ENCODE peak calls at places on chromosomes 6 and 20, in six cellular contexts. C is brain microvascular endothelial cell, F is hepatocyte, I is heart right ventricle, B is fibroblast of lung, W is fibroblast of pulmonary artery. G is an unnamed sample.

GRCh38 chr6:131923356-131923755 is 27.8 kb downstream of the CCN2 start:
- DNase-seq in I (peak), W (peak), C (peak), F (peak), B (peak), G (peak)

GRCh38 chr20:54221383-54221782 is 13.5 kb downstream of the PFDN4 start:
- DNase-seq in W (peak), I (no peak), F (no peak), C (no peak), B (no peak), G (no peak)

GRCh38 chr6:1931817-1932216 is 313.6 kb downstream of the GMDS start:
- DNase-seq in I (no peak), C (no peak), F (no peak), B (no peak), W (no peak), G (no peak)

GRCh38 chr6:108165714-108166663 is at the start of gene NR2E1:
- DNase-seq in B (peak), I (no peak), C (no peak), W (no peak), F (no peak), G (peak)

GRCh38 chr6:146433881-146434741 is 109.5 kb upstream of the RAB32 start:
- DNase-seq in B (peak), F (peak), I (no peak), W (peak), C (no peak), G (peak)

GRCh38 chr6:73194744-73195143 is 30.6 kb downstream of the KHDC1L start:
- DNase-seq in C (no peak), F (no peak), B (no peak), I (no peak), W (no peak), G (no peak)

GRCh38 chr20:34364013-34364382 is 925 bp downstream of the ITCH start:
- DNase-seq in I (peak), W (peak), C (peak), B (peak), F (peak), G (peak)

GRCh38 chr20:25058051-25058796 is at the start of gene ACSS1:
- DNase-seq in B (peak), F (peak), I (peak), C (no peak), W (peak), G (peak)

GRCh38 chr20:39660251-39660650 is 698.1 kb downstream of the DHX35 start:
- DNase-seq in I (no peak), W (peak), F (no peak), B (peak), C (peak), G (peak)

GRCh38 chr6:11975353-11975977 is 36.6 kb upstream of the HIVEP1 start:
- DNase-seq in I (peak), C (no peak), F (no peak), W (no peak), B (no peak), G (no peak)

GRCh38 chr6:150681992-150682391 is 82.3 kb downstream of the PLEKHG1 start:
- DNase-seq in F (no peak), I (no peak), B (no peak), C (no peak), W (no peak), G (no peak)

GRCh38 chr6:150036081-150036480 is 10.7 kb upstream of the RAET1L start:
- DNase-seq in B (no peak), I (no peak), C (no peak), F (no peak), W (no peak), G (no peak)

GRCh38 chr6:38012573-38012972 is 193.0 kb downstream of the ZFAND3 start:
- DNase-seq in C (peak), I (no peak), F (peak), W (peak), B (peak), G (peak)

GRCh38 chr20:1897486-1897885 is 2.3 kb downstream of the SIRPA start:
- DNase-seq in B (peak), W (peak), C (no peak), F (no peak), I (no peak), G (peak)

GRCh38 chr6:14444296-14444993 is 326.9 kb downstream of the CD83 start:
- DNase-seq in W (no peak), F (no peak), B (no peak), I (no peak), C (no peak), G (no peak)

GRCh38 chr6:12148317-12148801 is 136.2 kb downstream of the HIVEP1 start:
- DNase-seq in I (no peak), W (peak), C (peak), B (peak), F (no peak), G (peak)

GRCh38 chr6:34174846-34175399 is 29.0 kb upstream of the GRM4 start:
- DNase-seq in W (no peak), I (no peak), F (no peak), C (no peak), B (no peak), G (no peak)

GRCh38 chr20:56200456-56200855 is 48.1 kb upstream of the MC3R start:
- DNase-seq in C (no peak), F (no peak), I (no peak), W (no peak), B (no peak), G (no peak)
- TF ChIP-seq CTCF in C (peak), F (no peak), I (peak), W (peak), B (no peak), G (no peak)

DNA sequence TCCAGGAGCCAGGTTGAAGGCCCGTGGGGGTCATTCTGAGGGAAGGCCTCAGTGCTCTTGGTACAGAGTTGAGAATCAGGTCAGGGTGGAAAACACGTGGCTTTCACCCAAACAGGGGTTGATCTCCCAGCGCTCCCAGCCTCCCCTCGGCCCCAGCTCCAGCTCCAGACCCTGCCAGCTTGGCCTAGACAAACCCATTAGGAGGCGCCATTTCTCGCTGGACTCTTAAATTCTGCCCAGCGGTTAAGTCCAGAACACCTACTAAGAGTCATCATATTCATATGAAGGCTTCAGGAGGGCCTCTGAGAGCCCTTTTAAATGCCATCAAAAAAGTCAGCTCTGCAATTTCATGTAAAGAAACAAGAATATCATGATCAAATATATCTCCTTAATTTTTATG is 158.0 kb upstream of the RIN2 start:
- DNase-seq in I (no peak), B (no peak), C (no peak), W (no peak), F (no peak), G (no peak)
- H3K4me3 ChIP-seq in I (no peak), B (no peak), C (no peak), W (no peak), F (no peak), G (no peak)

DNA sequence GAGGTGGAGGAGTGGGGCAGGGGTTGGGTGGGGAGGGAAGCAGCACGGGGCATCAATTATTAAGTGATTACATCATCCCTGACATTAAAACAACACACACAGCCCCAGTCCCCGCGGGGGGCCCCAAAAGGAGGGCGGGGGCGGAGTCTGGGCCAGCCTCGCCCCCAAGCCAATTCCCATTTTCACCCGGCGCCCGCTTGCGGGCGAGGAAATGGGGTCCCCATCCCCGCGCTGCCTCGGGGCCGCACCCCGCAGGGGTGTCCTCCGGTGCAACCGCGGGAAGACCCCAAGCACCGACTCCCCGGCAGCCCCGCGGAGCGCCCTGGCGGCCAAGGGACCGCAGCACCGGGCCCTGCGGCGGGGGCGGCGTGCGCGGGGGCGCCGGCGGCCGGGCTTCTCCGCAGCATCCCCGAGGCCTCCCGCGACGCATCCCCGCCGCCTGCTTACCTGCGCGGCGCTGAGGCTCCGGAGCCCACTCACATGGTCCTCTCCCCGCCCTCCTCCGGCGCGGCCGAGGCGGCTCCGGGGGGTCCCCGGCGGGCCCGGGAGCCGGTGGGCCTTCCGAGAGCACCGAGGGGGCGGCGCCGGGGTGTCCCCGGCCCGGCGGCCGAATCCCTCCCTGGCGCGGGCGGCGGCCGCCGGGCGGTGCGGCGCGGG is 603 bp downstream of the FYN start:
- DNase-seq in I (no peak), W (peak), F (peak), C (peak), B (peak), G (peak)
- TF ChIP-seq CTCF in I (no peak), W (no peak), F (no peak), C (no peak), B (no peak), G (no peak)

GRCh38 chr6:41843178-41843577 is 52.0 kb downstream of the USP49 start:
- DNase-seq in B (no peak), I (no peak), F (no peak), C (no peak), W (no peak), G (no peak)

GRCh38 chr6:41846666-41847237 is 48.4 kb downstream of the USP49 start:
- DNase-seq in C (peak), W (peak), F (peak), I (peak), B (peak), G (peak)
- H3K4me3 ChIP-seq in C (no peak), W (no peak), F (no peak), I (no peak), B (no peak), G (no peak)

DNA sequence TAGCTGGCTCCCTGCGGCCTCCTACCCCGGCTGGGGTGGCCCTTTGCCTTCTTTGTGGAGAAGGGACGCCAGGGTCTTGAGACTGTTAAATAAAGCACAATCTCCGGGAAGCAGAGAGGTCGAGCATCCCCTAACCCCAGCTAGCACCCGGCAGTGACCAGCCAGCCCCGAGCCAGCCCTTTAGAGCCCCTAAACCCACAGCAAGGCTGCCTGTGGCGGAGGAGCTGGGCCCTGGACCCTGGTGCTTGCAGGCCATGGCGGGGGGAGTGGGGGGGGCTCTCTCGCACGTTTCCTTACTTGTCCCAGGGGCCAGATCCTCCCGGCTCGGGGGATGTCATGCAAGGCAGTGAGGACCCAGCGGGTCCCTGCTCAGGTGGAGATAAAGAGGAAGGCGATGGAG is 49.2 kb upstream of the GATA5 start:
- DNase-seq in F (no peak), B (no peak), C (no peak), I (no peak), W (no peak), G (no peak)
- TF ChIP-seq CTCF in F (no peak), B (no peak), C (no peak), I (no peak), W (no peak), G (no peak)

DNA sequence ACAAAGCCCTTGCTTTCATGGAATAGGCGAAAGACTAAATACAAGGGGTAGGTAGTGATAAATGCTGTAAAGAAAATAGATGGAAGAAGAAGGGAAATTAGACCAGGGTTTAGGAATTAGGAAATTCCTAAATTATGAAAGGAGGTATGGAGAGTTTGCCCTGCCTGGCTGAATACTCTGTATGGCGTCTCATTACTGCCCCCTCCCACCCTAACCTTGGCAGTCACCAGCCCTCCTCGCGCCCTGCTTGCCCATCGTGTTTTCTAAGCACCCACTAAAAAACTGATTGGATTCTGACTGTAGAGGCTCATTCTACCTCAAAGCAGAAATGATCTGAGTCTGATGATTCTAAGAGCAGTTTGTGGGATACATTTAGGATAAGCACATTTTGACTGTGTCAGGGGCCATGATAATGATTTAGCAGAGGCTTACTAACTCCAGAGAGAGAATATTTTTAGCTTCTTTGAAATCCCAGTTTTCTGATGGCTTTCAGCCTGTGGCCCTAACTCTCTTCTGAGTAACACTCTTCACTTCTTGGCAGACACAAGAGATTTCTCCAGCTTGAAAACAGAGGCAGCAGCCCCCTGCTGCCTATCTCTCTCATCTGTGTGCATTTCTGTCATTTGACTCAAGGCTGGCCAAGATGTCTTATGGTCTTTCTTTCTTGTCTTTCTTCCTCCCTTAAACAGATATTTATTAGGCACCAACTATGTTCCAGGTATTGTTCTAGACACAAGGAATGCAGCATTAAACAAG is 1.4 kb upstream of the CHD6 start:
- DNase-seq in C (no peak), W (no peak), B (no peak), I (no peak), F (no peak), G (peak)
- H3K4me3 ChIP-seq in C (no peak), W (no peak), B (peak), I (no peak), F (no peak), G (no peak)